ENCODE peak calls at places on chromosome 19, in ten cellular contexts. B is ascending aorta, V is psoas muscle, Z is PC-9, I is spleen, C is transverse colon, L is uterus, A is WERI-Rb-1, N is breast epithelium, O is A549. P is an unnamed sample. For H3K9me3, the result is how much of the 10 kb centered on the place peaks cover.

GRCh38 chr19:4922530-4923378 is 13.5 kb downstream of the UHRF1 start:
- DNase-seq in B (no peak), I (no peak), C (no peak), Z (no peak), A (peak), L (no peak), O (no peak), N (no peak), V (no peak), P (no peak)

GRCh38 chr19:40237791-40238190 is 11.3 kb upstream of the CCNP start:
- DNase-seq in B (no peak), A (no peak), V (no peak), I (no peak), N (no peak), L (no peak), O (no peak), C (no peak), Z (no peak), P (no peak)

GRCh38 chr19:10269333-10270179 is 1.4 kb upstream of the ICAM1 start:
- DNase-seq in O (peak), L (peak), A (peak), B (peak), C (peak), N (peak), V (peak), Z (peak), I (peak), P (peak)

GRCh38 chr19:49335784-49336481 is 727 bp downstream of the CD37 start:
- DNase-seq in O (no peak), Z (no peak), I (peak), N (peak), L (no peak), C (no peak), A (no peak), V (no peak), B (peak), P (no peak)

GRCh38 chr19:7701654-7702457 is at the start of gene FCER2:
- DNase-seq in Z (no peak), A (no peak), V (no peak), L (no peak), O (no peak), C (peak), B (no peak), I (peak), N (no peak), P (no peak)

GRCh38 chr19:14536926-14537692 is 7.7 kb downstream of the TECR start:
- DNase-seq in O (peak), A (peak), V (peak), N (peak), I (no peak), Z (peak), B (peak), L (peak), C (peak), P (peak)

GRCh38 chr19:14476663-14477401 is 1.7 kb upstream of the PTGER1 start:
- DNase-seq in O (peak), L (peak), I (no peak), V (no peak), Z (peak), N (no peak), A (no peak), B (no peak), C (peak), P (peak)

GRCh38 chr19:57587529-57587928 is 3.6 kb downstream of the ZIK1 start:
- DNase-seq in L (no peak), B (no peak), Z (no peak), N (no peak), I (no peak), A (no peak), C (no peak), O (no peak), V (no peak), P (no peak)

GRCh38 chr19:13997637-13997962 is 8.5 kb downstream of the RFX1 start:
- DNase-seq in A (no peak), N (no peak), I (no peak), V (no peak), L (no peak), O (no peak), Z (no peak), B (no peak), C (no peak), P (no peak)

GRCh38 chr19:18291019-18291524 is 9.7 kb upstream of the JUND start:
- DNase-seq in L (peak), B (no peak), V (no peak), C (no peak), O (no peak), N (no peak), A (no peak), Z (no peak), I (no peak), P (no peak)

GRCh38 chr19:12543855-12544254 is 7.4 kb downstream of the ZNF564 start:
- DNase-seq in O (no peak), N (no peak), I (no peak), L (no peak), C (no peak), A (no peak), Z (no peak), B (no peak), V (no peak), P (no peak)

GRCh38 chr19:12838182-12838890 is at the start of gene MAST1:
- DNase-seq in C (peak), L (no peak), I (peak), Z (peak), O (peak), A (peak), N (no peak), V (peak), B (no peak), P (no peak)

GRCh38 chr19:31572671-31573298 is 223.5 kb upstream of the TSHZ3 start:
- DNase-seq in V (no peak), C (no peak), L (no peak), O (no peak), Z (no peak), I (no peak), B (no peak), A (no peak), N (no peak), P (no peak)

GRCh38 chr19:4488496-4488895 is 16.4 kb downstream of the HDGFL2 start:
- DNase-seq in O (no peak), A (no peak), C (no peak), V (no peak), I (no peak), B (no peak), L (no peak), N (no peak), Z (no peak), P (no peak)

GRCh38 chr19:55901369-55902079 is 30.6 kb downstream of the NLRP13 start:
- DNase-seq in L (no peak), A (no peak), C (no peak), V (no peak), N (no peak), Z (no peak), I (no peak), B (no peak), O (no peak), P (no peak)

GRCh38 chr19:49499030-49499670 is 2.9 kb downstream of the RPS11 start:
- DNase-seq in B (no peak), N (no peak), Z (no peak), I (peak), A (no peak), O (no peak), L (no peak), V (no peak), C (no peak), P (peak)

GRCh38 chr19:21321134-21321533 is 8.1 kb downstream of the ZNF708 start:
- DNase-seq in L (no peak), B (no peak), A (no peak), C (no peak), V (no peak), O (no peak), I (no peak), N (no peak), Z (no peak), P (no peak)

GRCh38 chr19:7658219-7658686 is 10.6 kb upstream of the RETN start:
- DNase-seq in I (no peak), N (no peak), B (no peak), A (no peak), Z (no peak), V (no peak), L (no peak), O (no peak), C (peak), P (no peak)

GRCh38 chr19:38538386-38538785 is 79.4 kb downstream of the MAP4K1 start:
- DNase-seq in C (no peak), A (no peak), L (no peak), I (no peak), N (no peak), O (no peak), B (no peak), Z (no peak), V (no peak), P (no peak)

GRCh38 chr19:42076375-42076944 is 494 bp downstream of the ZNF574 start:
- DNase-seq in Z (no peak), N (no peak), I (no peak), L (peak), C (peak), A (peak), B (peak), O (no peak), V (peak), P (peak)

GRCh38 chr19:14091086-14091884 is 734 bp upstream of the SAMD1 start:
- DNase-seq in B (peak), V (no peak), Z (peak), L (peak), N (no peak), I (peak), O (peak), A (peak), C (peak), P (peak)

DNA sequence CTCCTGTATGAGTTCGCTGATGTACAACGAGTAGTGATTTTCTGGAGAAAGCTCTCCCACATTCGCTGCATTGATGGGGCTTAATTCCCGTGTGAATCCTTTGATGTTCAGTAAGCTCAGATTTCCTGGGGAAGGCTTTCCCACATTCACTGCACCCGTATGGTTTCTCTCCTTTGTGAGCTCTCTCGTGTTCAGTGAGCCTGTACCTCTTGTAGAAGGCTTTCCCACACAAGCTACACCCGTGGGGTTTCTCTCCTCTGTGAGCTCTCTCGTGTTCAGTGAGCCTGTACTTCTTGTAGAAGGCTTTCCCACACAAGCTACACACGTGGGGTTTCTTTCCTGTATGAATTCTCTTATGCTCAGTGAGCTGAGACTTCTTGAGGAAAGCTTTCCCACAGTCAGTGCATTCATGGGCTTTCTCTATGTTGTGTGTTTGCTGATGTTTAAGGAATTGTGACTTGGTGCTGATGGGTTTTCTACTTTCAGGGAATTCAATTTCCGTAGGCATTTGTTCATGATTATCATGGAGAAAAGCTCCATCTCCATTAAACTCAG is 3.5 kb upstream of the ZNF577 start:
- DNase-seq in V (no peak), A (no peak), Z (no peak), O (no peak), L (no peak), B (no peak), N (no peak), C (no peak), I (no peak), P (no peak)
- TF ChIP-seq CTCF in V (no peak), A (no peak), Z (no peak), O (no peak), L (no peak), B (no peak), N (no peak), C (no peak), I (no peak), P (no peak)

GRCh38 chr19:3365093-3365446 is 1.3 kb upstream of the NFIC start:
- DNase-seq in A (no peak), O (no peak), L (no peak), V (no peak), I (no peak), N (no peak), B (no peak), C (no peak), Z (no peak), P (no peak)
- H3K27ac ChIP-seq in A (peak), O (peak), L (peak), V (peak), I (peak), N (peak), B (peak), C (peak), Z (no peak), P (no peak)

DNA sequence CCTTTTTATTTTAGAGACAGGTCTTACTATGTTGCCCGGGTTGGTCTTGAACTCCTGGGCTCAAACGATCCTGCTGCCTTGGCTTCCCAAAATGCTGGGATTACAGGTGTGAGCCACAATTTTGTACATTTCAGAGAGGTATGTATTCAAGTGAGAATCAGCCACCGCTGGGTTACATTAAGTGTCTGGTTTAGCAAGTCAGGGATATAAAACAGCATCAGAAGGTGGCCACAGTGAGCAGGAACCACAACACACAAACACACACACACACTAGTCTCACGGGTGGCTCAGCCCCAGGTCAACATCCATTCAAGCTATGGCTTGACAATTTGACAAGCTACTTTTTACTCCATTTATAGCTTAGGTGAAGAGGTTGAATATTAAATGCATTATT is 20.2 kb downstream of the KLK5 start:
- DNase-seq in L (no peak), I (no peak), Z (no peak), O (no peak), B (no peak), N (no peak), A (no peak), C (no peak), V (no peak), P (no peak)
- H3K9me3 ChIP-seq in L (under half), I (under half), Z (under half), O (under half), B (under half), N (under half), A (under half), C (under half), V (under half), P (under half)

GRCh38 chr19:35139618-35139943 is 957 bp downstream of the FXYD1 start:
- DNase-seq in V (no peak), L (no peak), Z (no peak), I (peak), A (peak), N (no peak), C (no peak), O (no peak), B (no peak), P (no peak)
- TF ChIP-seq CTCF in V (peak), L (peak), Z (no peak), I (no peak), A (peak), N (no peak), C (no peak), O (no peak), B (no peak), P (no peak)

GRCh38 chr19:45781282-45782161 is 768 bp downstream of the DMPK start:
- DNase-seq in O (peak), I (no peak), N (no peak), B (no peak), A (peak), L (peak), V (peak), Z (peak), C (peak), P (no peak)
- H3K27ac ChIP-seq in O (peak), I (peak), N (peak), B (peak), A (no peak), L (peak), V (peak), Z (peak), C (peak), P (no peak)

GRCh38 chr19:43905897-43906296 is 29.2 kb downstream of the ZNF45 start:
- DNase-seq in L (no peak), V (no peak), B (no peak), A (no peak), N (no peak), I (no peak), Z (no peak), O (no peak), C (no peak), P (no peak)

GRCh38 chr19:43910884-43911283 is 24.2 kb downstream of the ZNF45 start:
- DNase-seq in B (no peak), Z (no peak), L (no peak), O (no peak), I (no peak), V (no peak), A (no peak), N (no peak), C (no peak), P (no peak)

GRCh38 chr19:43908659-43909058 is 26.4 kb downstream of the ZNF45 start:
- DNase-seq in V (no peak), O (no peak), L (no peak), C (no peak), A (no peak), I (no peak), Z (no peak), N (no peak), B (no peak), P (no peak)

GRCh38 chr19:43902399-43902798 is 32.7 kb downstream of the ZNF45 start:
- DNase-seq in B (no peak), V (no peak), L (no peak), Z (no peak), C (no peak), O (no peak), I (no peak), A (no peak), N (no peak), P (no peak)

DNA sequence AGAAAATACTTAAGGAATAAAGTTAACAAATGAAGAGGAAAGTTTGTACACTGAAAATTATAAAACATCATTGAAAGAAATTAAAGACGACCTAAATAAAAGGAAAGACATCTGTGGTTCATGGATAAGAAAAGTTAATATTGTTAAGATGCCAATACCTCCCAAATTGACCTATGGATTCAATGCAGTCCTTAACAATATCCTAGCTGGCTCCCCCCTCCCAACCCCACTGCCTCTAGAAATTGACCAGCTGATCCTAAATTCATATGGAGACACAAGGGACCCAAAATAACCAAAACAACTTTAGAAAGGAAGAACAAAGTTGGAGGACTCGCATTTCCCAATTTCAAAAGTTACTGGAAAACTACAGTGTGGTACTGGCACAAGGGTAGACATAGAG is 28.3 kb downstream of the ZNF45 start:
- DNase-seq in B (no peak), A (no peak), O (no peak), C (no peak), V (no peak), N (no peak), Z (no peak), L (no peak), I (no peak), P (no peak)
- H3K9me3 ChIP-seq in B (half or more), A (under half), O (half or more), C (half or more), V (half or more), N (half or more), Z (under half), L (under half), I (half or more), P (half or more)

GRCh38 chr19:47495478-47496372 is 11.7 kb upstream of the KPTN start:
- DNase-seq in L (no peak), V (peak), Z (no peak), N (no peak), O (no peak), I (no peak), C (no peak), B (no peak), A (no peak), P (no peak)
- TF ChIP-seq CTCF in L (no peak), V (no peak), Z (no peak), N (no peak), O (no peak), I (no peak), C (no peak), B (no peak), A (no peak), P (no peak)

DNA sequence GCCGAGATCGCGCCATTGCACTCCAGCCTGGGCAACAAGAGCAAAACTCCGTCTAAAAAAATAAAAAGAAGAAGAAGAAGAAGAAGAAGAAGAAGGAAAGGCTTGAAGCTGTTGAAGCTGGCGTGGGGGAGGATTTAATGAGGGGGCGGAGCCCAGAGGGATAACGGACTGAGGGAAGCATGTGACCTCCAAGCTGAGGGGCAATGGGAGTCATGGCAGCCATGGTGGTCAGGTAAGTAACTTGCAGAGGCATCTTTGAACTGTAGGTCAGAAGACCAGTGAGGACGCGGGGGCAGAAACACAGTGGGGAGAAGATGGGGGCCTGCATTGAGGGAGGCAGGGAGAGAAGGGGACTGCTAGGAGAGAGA is 13.3 kb downstream of the TMEM160 start:
- DNase-seq in A (peak), Z (no peak), L (no peak), B (no peak), O (peak), I (no peak), N (no peak), V (no peak), C (no peak), P (no peak)
- H3K27ac ChIP-seq in A (peak), Z (peak), L (no peak), B (no peak), O (peak), I (peak), N (peak), V (no peak), C (no peak), P (no peak)

GRCh38 chr19:8815780-8816179 is 16.3 kb downstream of the ZNF558 start:
- DNase-seq in I (no peak), Z (no peak), C (no peak), A (no peak), N (no peak), V (no peak), O (no peak), L (no peak), B (no peak), P (no peak)

GRCh38 chr19:8806661-8807060 is 25.4 kb downstream of the ZNF558 start:
- DNase-seq in B (no peak), N (no peak), C (no peak), A (no peak), V (no peak), I (no peak), L (no peak), O (peak), Z (no peak), P (no peak)

GRCh38 chr19:8814176-8814575 is 17.9 kb downstream of the ZNF558 start:
- DNase-seq in I (no peak), C (no peak), N (no peak), Z (no peak), B (no peak), O (no peak), V (no peak), A (no peak), L (no peak), P (no peak)

GRCh38 chr19:8811315-8812172 is 20.6 kb downstream of the ZNF558 start:
- DNase-seq in B (no peak), C (no peak), V (no peak), N (no peak), L (no peak), Z (no peak), I (no peak), A (no peak), O (peak), P (no peak)
- H3K9me3 ChIP-seq in B (half or more), C (half or more), V (half or more), N (half or more), L (under half), Z (half or more), I (half or more), A (under half), O (half or more), P (half or more)